ENCODE peak calls at places on chromosomes 12 and 14, in nine cellular contexts. One of them, this sample, is unnamed.

GRCh38 chr12:26878661-26879119 is 45.7 kb upstream of the ITPR2 start:
- DNase-seq in non-pigmented ciliary epithelial cell: no peak
- DNase-seq in stimulated activated CD4-positive, alpha-beta T cell treated with anti-CD3 and anti-CD28 coated beads, Interleukin-4, amount 100 ng/mL, for 48 hours: no peak
- DNase-seq in CD4-positive, CD25-positive, alpha-beta regulatory T cell: no peak
- DNase-seq in RWPE1: no peak
- DNase-seq in T-helper 1 cell: no peak
- DNase-seq in activated CD4-positive, CD25-positive, alpha-beta regulatory T cell: no peak
- DNase-seq in pons: peak; percentile 29
- DNase-seq in GM04503: no peak
- DNase-seq in this sample: peak; percentile 29

GRCh38 chr12:65566776-65567175 is 257.5 kb upstream of the HMGA2 start:
- DNase-seq in non-pigmented ciliary epithelial cell: no peak
- DNase-seq in activated CD4-positive, CD25-positive, alpha-beta regulatory T cell: no peak
- DNase-seq in pons: no peak
- DNase-seq in GM04503: no peak
- DNase-seq in stimulated activated CD4-positive, alpha-beta T cell treated with anti-CD3 and anti-CD28 coated beads, Interleukin-4, amount 100 ng/mL, for 48 hours: no peak
- DNase-seq in CD4-positive, CD25-positive, alpha-beta regulatory T cell: no peak
- DNase-seq in RWPE1: no peak
- DNase-seq in T-helper 1 cell: no peak
- DNase-seq in this sample: no peak

GRCh38 chr12:13981296-13981962 is at the start of gene GRIN2B:
- DNase-seq in GM04503: no peak
- DNase-seq in stimulated activated CD4-positive, alpha-beta T cell treated with anti-CD3 and anti-CD28 coated beads, Interleukin-4, amount 100 ng/mL, for 48 hours: no peak
- DNase-seq in CD4-positive, CD25-positive, alpha-beta regulatory T cell: no peak
- DNase-seq in non-pigmented ciliary epithelial cell: no peak
- DNase-seq in RWPE1: no peak
- DNase-seq in T-helper 1 cell: no peak
- DNase-seq in pons: no peak
- DNase-seq in activated CD4-positive, CD25-positive, alpha-beta regulatory T cell: no peak
- DNase-seq in this sample: no peak

GRCh38 chr14:102078840-102079699 is 7.8 kb downstream of the HSP90AA1 start:
- DNase-seq in GM04503: no peak
- DNase-seq in pons: peak; percentile 74
- DNase-seq in activated CD4-positive, CD25-positive, alpha-beta regulatory T cell: no peak
- DNase-seq in CD4-positive, CD25-positive, alpha-beta regulatory T cell: no peak
- DNase-seq in T-helper 1 cell: no peak
- DNase-seq in stimulated activated CD4-positive, alpha-beta T cell treated with anti-CD3 and anti-CD28 coated beads, Interleukin-4, amount 100 ng/mL, for 48 hours: no peak
- DNase-seq in non-pigmented ciliary epithelial cell: no peak
- DNase-seq in RWPE1: no peak
- DNase-seq in this sample: no peak

GRCh38 chr14:104876251-104876699 is 11.2 kb downstream of the CEP170B start:
- DNase-seq in pons: no peak
- DNase-seq in T-helper 1 cell: peak; percentile 36
- DNase-seq in CD4-positive, CD25-positive, alpha-beta regulatory T cell: peak; percentile 23
- DNase-seq in non-pigmented ciliary epithelial cell: no peak
- DNase-seq in RWPE1: peak; percentile 78
- DNase-seq in activated CD4-positive, CD25-positive, alpha-beta regulatory T cell: no peak
- DNase-seq in stimulated activated CD4-positive, alpha-beta T cell treated with anti-CD3 and anti-CD28 coated beads, Interleukin-4, amount 100 ng/mL, for 48 hours: peak; percentile 56
- DNase-seq in GM04503: no peak
- DNase-seq in this sample: no peak

GRCh38 chr12:129401572-129401971 is 502.3 kb downstream of the TMEM132D start:
- DNase-seq in T-helper 1 cell: no peak
- DNase-seq in stimulated activated CD4-positive, alpha-beta T cell treated with anti-CD3 and anti-CD28 coated beads, Interleukin-4, amount 100 ng/mL, for 48 hours: no peak
- DNase-seq in activated CD4-positive, CD25-positive, alpha-beta regulatory T cell: no peak
- DNase-seq in RWPE1: no peak
- DNase-seq in GM04503: no peak
- DNase-seq in pons: no peak
- DNase-seq in non-pigmented ciliary epithelial cell: no peak
- DNase-seq in CD4-positive, CD25-positive, alpha-beta regulatory T cell: no peak
- DNase-seq in this sample: no peak

GRCh38 chr12:112447106-112447505 is 28.4 kb downstream of the PTPN11 start:
- DNase-seq in T-helper 1 cell: no peak
- DNase-seq in RWPE1: no peak
- DNase-seq in non-pigmented ciliary epithelial cell: no peak
- DNase-seq in GM04503: no peak
- DNase-seq in pons: no peak
- DNase-seq in activated CD4-positive, CD25-positive, alpha-beta regulatory T cell: no peak
- DNase-seq in stimulated activated CD4-positive, alpha-beta T cell treated with anti-CD3 and anti-CD28 coated beads, Interleukin-4, amount 100 ng/mL, for 48 hours: no peak
- DNase-seq in CD4-positive, CD25-positive, alpha-beta regulatory T cell: no peak
- DNase-seq in this sample: no peak

GRCh38 chr12:108543642-108544041 is 17.3 kb downstream of the SART3 start:
- DNase-seq in CD4-positive, CD25-positive, alpha-beta regulatory T cell: no peak
- DNase-seq in stimulated activated CD4-positive, alpha-beta T cell treated with anti-CD3 and anti-CD28 coated beads, Interleukin-4, amount 100 ng/mL, for 48 hours: no peak
- DNase-seq in RWPE1: no peak
- DNase-seq in T-helper 1 cell: no peak
- DNase-seq in pons: no peak
- DNase-seq in activated CD4-positive, CD25-positive, alpha-beta regulatory T cell: no peak
- DNase-seq in non-pigmented ciliary epithelial cell: no peak
- DNase-seq in GM04503: peak; percentile 82
- DNase-seq in this sample: no peak